ENCODE peak calls at places on chromosome 21, in seven cellular contexts. G, X, J, Z, D, F and S are unnamed samples.

GRCh38 chr21:44332383-44332782 is 6.8 kb downstream of the CFAP410 start:
- DNase-seq in X (no peak), D (no peak), G (no peak), F (no peak), J (no peak), Z (no peak), S (no peak)

GRCh38 chr21:26966978-26967913 is at the start of gene ADAMTS5:
- DNase-seq in J (peak; percentile 69), X (no peak), F (no peak), Z (no peak), D (peak; percentile 56), G (peak; percentile 45), S (no peak)

GRCh38 chr21:40053007-40053406 is 185.8 kb downstream of the PCP4 start:
- DNase-seq in Z (peak; percentile 31), F (no peak), D (no peak), G (no peak), J (peak; percentile 13), X (no peak), S (no peak)

GRCh38 chr21:42220138-42220701 is 1.3 kb downstream of the ABCG1 start:
- DNase-seq in Z (peak; percentile 62), X (peak; percentile 74), D (peak; percentile 77), G (no peak), F (peak; percentile 19), J (peak; percentile 98), S (peak; percentile 69)

GRCh38 chr21:28867401-28867800 is 125.3 kb downstream of the LTN1 start:
- DNase-seq in F (no peak), D (peak; percentile 12), G (no peak), X (no peak), J (no peak), Z (no peak), S (no peak)

GRCh38 chr21:19048088-19048672 is 644.6 kb upstream of the TMPRSS15 start:
- DNase-seq in F (no peak), G (no peak), X (no peak), Z (no peak), J (peak; percentile 81), D (no peak), S (no peak)

GRCh38 chr21:15688016-15688415 is 41.8 kb upstream of the USP25 start:
- DNase-seq in X (no peak), J (no peak), D (no peak), G (no peak), F (no peak), Z (no peak), S (no peak)

GRCh38 chr21:46153259-46154154 is 1.9 kb downstream of the FTCD start:
- DNase-seq in Z (no peak), F (peak; percentile 37), G (no peak), J (peak; percentile 39), X (peak; percentile 52), D (peak; percentile 66), S (peak; percentile 60)

GRCh38 chr21:46092811-46093667 is 4.9 kb upstream of the COL6A2 start:
- DNase-seq in F (no peak), Z (no peak), D (no peak), J (no peak), G (no peak), X (no peak), S (no peak)

GRCh38 chr21:32484706-32485380 is 72.3 kb downstream of the EVA1C start:
- DNase-seq in D (no peak), F (no peak), Z (peak; percentile 19), J (no peak), G (no peak), X (no peak), S (no peak)

GRCh38 chr21:45333583-45334121 is 46.0 kb upstream of the POFUT2 start:
- DNase-seq in X (no peak), D (no peak), J (no peak), F (no peak), Z (no peak), G (no peak), S (no peak)

GRCh38 chr21:44702111-44702972 is 5.4 kb downstream of the KRTAP10-12 start:
- DNase-seq in G (no peak), F (no peak), D (no peak), J (peak; percentile 52), X (no peak), Z (no peak), S (no peak)

GRCh38 chr21:43982489-43983078 is 29.5 kb upstream of the TRAPPC10 start:
- DNase-seq in Z (no peak), G (no peak), X (no peak), D (no peak), F (no peak), J (no peak), S (no peak)

GRCh38 chr21:24856326-24856725 is 751.0 kb downstream of the MRPL39 start:
- DNase-seq in X (no peak), D (no peak), Z (no peak), J (no peak), G (no peak), F (no peak), S (no peak)

GRCh38 chr21:42006765-42007164 is 3.4 kb downstream of the ZBTB21 start:
- DNase-seq in G (no peak), J (no peak), F (no peak), X (no peak), D (no peak), Z (no peak), S (no peak)

GRCh38 chr21:32717851-32718316 is 9.9 kb downstream of the SYNJ1 start:
- DNase-seq in F (no peak), D (no peak), X (no peak), Z (no peak), J (no peak), G (no peak), S (no peak)

GRCh38 chr21:28754127-28754611 is 238.5 kb downstream of the LTN1 start:
- DNase-seq in X (no peak), F (no peak), G (no peak), Z (no peak), J (no peak), D (peak; percentile 99), S (no peak)

GRCh38 chr21:38683222-38683621 is 122.5 kb upstream of the ETS2 start:
- DNase-seq in D (peak; percentile 27), X (no peak), F (no peak), Z (no peak), G (no peak), J (no peak), S (no peak)

GRCh38 chr21:45152265-45152746 is 77.9 kb downstream of the ADARB1 start:
- DNase-seq in X (peak; percentile 61), Z (no peak), F (peak; percentile 52), G (no peak), D (no peak), J (no peak), S (peak; percentile 81)

GRCh38 chr21:37198989-37199924 is 67.9 kb downstream of the VPS26C start:
- DNase-seq in D (no peak), G (no peak), Z (no peak), X (no peak), J (no peak), F (no peak), S (no peak)

GRCh38 chr21:15667010-15667409 is 62.8 kb upstream of the USP25 start:
- DNase-seq in X (no peak), J (no peak), Z (no peak), D (peak; percentile 46), F (no peak), G (no peak), S (no peak)

GRCh38 chr21:32463367-32463766 is 50.9 kb downstream of the EVA1C start:
- DNase-seq in X (no peak), D (peak; percentile 72), Z (no peak), F (no peak), G (no peak), J (no peak), S (no peak)

GRCh38 chr21:35469446-35469845 is 420.3 kb upstream of the RUNX1 start:
- DNase-seq in D (no peak), G (no peak), J (no peak), X (no peak), F (no peak), Z (no peak), S (no peak)

GRCh38 chr21:31514598-31514997 is 144.9 kb upstream of the SOD1 start:
- DNase-seq in Z (peak; percentile 35), F (no peak), D (no peak), X (no peak), G (no peak), J (no peak), S (no peak)

GRCh38 chr21:44295163-44295601 is 4.7 kb upstream of the PFKL start:
- DNase-seq in Z (no peak), X (no peak), J (no peak), G (no peak), F (no peak), D (no peak), S (no peak)

GRCh38 chr21:35428489-35428888 is 379.4 kb upstream of the RUNX1 start:
- DNase-seq in D (peak; percentile 62), F (no peak), G (no peak), X (peak; percentile 37), J (no peak), Z (no peak), S (peak; percentile 14)

GRCh38 chr21:44533891-44534627 is 5.9 kb downstream of the KRTAP10-1 start:
- DNase-seq in X (no peak), J (no peak), D (no peak), F (no peak), G (no peak), Z (no peak), S (no peak)

GRCh38 chr21:45857761-45858160 is 123.8 kb upstream of the COL6A1 start:
- DNase-seq in D (no peak), Z (no peak), J (no peak), X (no peak), G (no peak), F (no peak), S (no peak)

GRCh38 chr21:43989401-43989800 is 22.7 kb upstream of the TRAPPC10 start:
- DNase-seq in J (no peak), Z (no peak), D (no peak), X (no peak), F (no peak), G (no peak), S (no peak)

GRCh38 chr21:33966324-33966949 is 50.8 kb upstream of the ATP5PO start:
- DNase-seq in J (no peak), Z (no peak), X (no peak), F (no peak), D (no peak), G (no peak), S (no peak)